ENCODE peak calls at places on chromosomes 3 and 15, in ten cellular contexts. O is GM12878, E is astrocyte, U is OCI-LY7, V is endothelial cell of umbilical vein, L is HepG2, N is neural progenitor cell, W is HCT116, X is IMR-90, J is H1. T is an unnamed sample.

GRCh38 chr3:87088984-87089841 is 98.3 kb upstream of the VGLL3 start:
- DNase-seq in O (no peak), E (peak; percentile 85), U (no peak), V (peak; percentile 3), L (no peak), N (peak; percentile 31), W (no peak), X (peak; percentile 71), J (no peak), T (peak; percentile 94)

GRCh38 chr15:54273928-54274327 is 295.7 kb downstream of the UNC13C start:
- DNase-seq in O (no peak), E (no peak), U (peak; percentile 1), V (no peak), L (no peak), N (no peak), W (no peak), X (no peak), J (peak; percentile 9), T (no peak)

GRCh38 chr3:178244653-178245384 is 291.4 kb upstream of the KCNMB2 start:
- DNase-seq in O (no peak), E (no peak), U (no peak), V (no peak), L (no peak), N (no peak), W (no peak), X (no peak), J (no peak), T (no peak)

GRCh38 chr3:14151471-14152083 is 26.7 kb downstream of the TMEM43 start:
- DNase-seq in O (no peak), E (no peak), U (no peak), V (no peak), L (no peak), N (no peak), W (no peak), X (no peak), J (no peak), T (no peak)

GRCh38 chr15:86066174-86066829 is 13.4 kb upstream of the AGBL1 start:
- DNase-seq in O (no peak), E (no peak), U (no peak), V (no peak), L (no peak), N (no peak), W (no peak), X (no peak), J (no peak), T (no peak)

GRCh38 chr3:78737988-78738387 is 1029.8 kb downstream of the ROBO1 start:
- DNase-seq in O (no peak), E (peak; percentile 11), U (no peak), V (peak; percentile 62), L (no peak), N (no peak), W (no peak), X (no peak), J (no peak), T (no peak)

GRCh38 chr15:33649217-33649933 is 318.9 kb upstream of the CHRM5 start:
- DNase-seq in O (no peak), E (no peak), U (no peak), V (no peak), L (no peak), N (no peak), W (no peak), X (no peak), J (no peak), T (no peak)

GRCh38 chr3:111311709-111312235 is 230.2 kb upstream of the CD96 start:
- DNase-seq in O (no peak), E (peak; percentile 80), U (no peak), V (no peak), L (no peak), N (no peak), W (no peak), X (peak; percentile 38), J (no peak), T (peak; percentile 36)

GRCh38 chr3:150673966-150674365 is 29.8 kb downstream of the ERICH6 start:
- DNase-seq in O (no peak), E (no peak), U (no peak), V (no peak), L (no peak), N (no peak), W (no peak), X (no peak), J (no peak), T (no peak)

GRCh38 chr3:25910997-25911396 is 121.1 kb downstream of the OXSM start:
- DNase-seq in O (no peak), E (no peak), U (peak; percentile 63), V (peak; percentile 14), L (peak; percentile 12), N (peak; percentile 65), W (peak; percentile 39), X (peak; percentile 48), J (no peak), T (peak; percentile 40)

GRCh38 chr15:34584321-34584668 is 844 bp upstream of the GOLGA8B start:
- DNase-seq in O (no peak), E (no peak), U (peak; percentile 6), V (no peak), L (no peak), N (peak; percentile 19), W (no peak), X (no peak), J (no peak), T (no peak)

GRCh38 chr3:111566844-111567243 is 24.8 kb downstream of the CD96 start:
- DNase-seq in O (no peak), E (no peak), U (no peak), V (no peak), L (no peak), N (no peak), W (no peak), X (no peak), J (no peak), T (no peak)

GRCh38 chr3:130345487-130346079 is at the start of gene COL6A5:
- DNase-seq in O (no peak), E (no peak), U (no peak), V (no peak), L (no peak), N (peak; percentile 66), W (no peak), X (no peak), J (peak; percentile 2), T (no peak)

DNA sequence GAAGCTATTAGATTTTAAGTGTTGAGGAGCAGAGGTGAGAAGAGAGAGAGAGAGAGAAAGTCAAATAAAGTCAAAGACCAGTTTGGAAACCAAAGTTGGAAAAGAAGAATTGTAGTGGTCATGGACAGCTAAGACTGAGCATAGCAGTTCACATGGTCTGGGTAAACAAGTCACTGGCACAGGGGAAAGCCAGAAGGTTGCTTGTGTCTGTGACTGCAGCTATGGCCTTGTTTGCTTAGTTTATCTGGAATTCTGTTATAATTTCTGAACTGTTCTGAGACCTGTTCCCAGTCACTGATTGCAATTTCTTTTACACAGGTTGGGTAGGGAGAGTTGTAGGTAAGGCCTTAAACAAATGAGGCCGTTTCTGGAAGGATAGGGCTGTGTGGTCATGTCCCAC is 43.4 kb upstream of the MYZAP start:
- DNase-seq in O (no peak), E (no peak), U (no peak), V (no peak), L (peak; percentile 33), N (no peak), W (no peak), X (no peak), J (no peak), T (no peak)
- H3K27ac ChIP-seq in O (no peak overlapping the region), E (no peak overlapping the region), U (no peak overlapping the region), V (no peak overlapping the region), L (no peak overlapping the region), N (no peak overlapping the region), W (no peak overlapping the region), X (no peak overlapping the region), J (no peak overlapping the region), T (no peak overlapping the region)

DNA sequence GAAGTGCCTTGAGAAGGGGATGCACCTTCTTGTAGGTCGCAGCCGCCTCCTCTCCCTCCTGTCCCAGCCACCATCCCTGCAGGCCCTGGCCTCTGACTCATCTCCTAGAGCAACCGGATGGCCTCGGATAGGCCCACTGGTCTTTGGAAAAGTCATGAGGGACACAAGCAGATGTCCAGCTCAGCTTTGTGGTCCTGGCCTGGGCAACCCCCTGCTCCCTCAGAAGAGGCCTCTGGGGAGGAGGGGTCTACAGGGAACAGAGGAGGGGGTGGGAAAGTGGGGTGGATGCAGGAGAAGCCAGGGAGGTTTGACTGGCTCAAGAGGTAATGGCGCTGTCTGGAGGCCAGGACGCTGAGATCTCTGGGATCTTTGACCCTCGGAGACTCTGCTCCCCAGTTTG is 259.2 kb upstream of the TLE3 start:
- DNase-seq in O (no peak), E (peak; percentile 14), U (no peak), V (no peak), L (no peak), N (no peak), W (no peak), X (no peak), J (no peak), T (no peak)
- H3K4me3 ChIP-seq in O (no peak overlapping the region), E (no peak overlapping the region), U (no peak overlapping the region), V (no peak overlapping the region), L (no peak overlapping the region), N (no peak overlapping the region), W (no peak overlapping the region), X (no peak overlapping the region), J (no peak overlapping the region), T (no peak overlapping the region)

DNA sequence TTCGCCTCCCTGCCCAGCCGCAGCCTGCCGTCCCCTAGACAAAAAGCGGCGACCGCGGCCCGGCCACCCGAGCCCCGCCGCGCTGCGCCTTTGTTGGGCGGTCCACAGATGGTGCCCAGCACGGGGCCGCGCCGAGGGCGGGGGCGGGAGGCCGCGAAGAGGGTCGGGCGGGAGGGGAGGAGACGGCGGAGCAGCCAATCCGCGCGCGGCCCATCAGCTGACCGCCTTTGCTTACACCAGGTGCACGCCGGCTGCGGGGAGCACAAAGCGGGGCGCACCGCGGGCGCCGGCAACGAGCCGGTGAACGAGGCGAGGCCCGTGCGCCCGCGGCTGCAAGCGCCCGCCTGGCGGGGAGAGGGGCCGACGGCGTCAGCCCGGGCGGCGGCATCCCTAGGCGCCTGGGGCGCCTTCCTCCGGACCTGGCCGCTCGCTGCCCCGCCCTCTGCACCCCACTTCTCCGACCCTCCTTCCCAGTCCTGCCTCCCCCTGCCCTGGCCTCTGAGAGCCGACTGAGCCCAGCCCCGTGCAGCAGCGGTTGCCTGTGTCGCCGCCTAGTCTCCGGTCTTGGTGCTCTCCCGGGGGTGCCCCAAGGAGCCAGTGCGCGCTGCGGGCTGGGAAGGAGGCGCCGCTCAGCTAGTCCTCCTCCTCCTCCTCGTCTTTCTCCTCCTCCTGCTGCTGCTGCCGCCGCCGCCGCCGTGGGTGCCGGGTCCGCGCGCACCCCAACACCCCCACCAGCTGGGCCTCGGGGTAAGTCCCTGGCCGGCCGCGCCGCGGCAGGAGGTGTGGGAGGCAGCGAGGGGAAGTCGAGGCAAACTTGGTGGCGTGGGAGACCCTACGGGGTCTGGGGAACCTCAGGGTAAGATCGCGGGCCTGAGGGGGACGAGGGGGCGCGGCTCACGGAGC is at the start of gene LRRN1:
- DNase-seq in O (no peak), E (peak; percentile 47), U (no peak), V (no peak), L (no peak), N (peak; percentile 98), W (no peak), X (no peak), J (peak; percentile 69), T (peak; percentile 22)
- H3K4me2 ChIP-seq in O (peak within 1 kb of the TSS; percentile 33), E (peak within 1 kb of the TSS; percentile 92), U (no peak within 1 kb of the TSS), V (no peak within 1 kb of the TSS), L (no peak within 1 kb of the TSS), N (peak within 1 kb of the TSS; percentile 94), W (no peak within 1 kb of the TSS), X (no peak within 1 kb of the TSS), J (peak within 1 kb of the TSS; percentile 81), T (no peak within 1 kb of the TSS)

DNA sequence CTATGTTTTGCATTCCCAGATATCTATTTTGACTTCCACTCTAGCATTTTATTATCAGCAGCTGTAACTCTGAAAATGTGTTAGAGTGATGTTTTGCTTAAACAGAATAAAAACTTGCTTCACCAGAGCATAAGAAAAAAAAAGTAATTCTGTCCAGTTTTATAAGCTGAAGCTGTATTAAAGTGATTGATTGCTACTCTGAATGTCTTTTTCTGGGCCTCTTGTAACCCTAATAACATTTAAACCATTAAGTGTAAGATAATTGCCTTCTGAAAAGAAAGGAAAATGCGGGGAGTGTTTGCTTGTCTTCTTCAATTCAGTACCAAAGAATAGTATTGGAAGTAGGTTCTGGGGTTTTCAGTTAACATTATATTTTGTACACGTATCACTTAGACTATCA is 57.9 kb upstream of the UBE2E1 start:
- DNase-seq in O (no peak), E (no peak), U (no peak), V (no peak), L (no peak), N (no peak), W (no peak), X (no peak), J (no peak), T (no peak)
- H3K27ac ChIP-seq in O (no peak overlapping the region), E (no peak overlapping the region), U (no peak overlapping the region), V (no peak overlapping the region), L (no peak overlapping the region), N (no peak overlapping the region), W (no peak overlapping the region), X (no peak overlapping the region), J (no peak overlapping the region), T (no peak overlapping the region)

T was measured in GM23248.